ENCODE peak calls at places on chromosomes 11 and 22, in eight cellular contexts. One of them, this sample, is unnamed.
A peak's percentile ranks its signal among the peaks of the same experiment; 100 is the strongest.

GRCh38 chr11:85658180-85658579 is 6.7 kb downstream of the CREBZF start:
- DNase-seq in midbrain: no peak
- DNase-seq in NCI-H774: no peak
- DNase-seq in IMR-90: no peak
- DNase-seq in left cardiac atrium: no peak
- DNase-seq in colonic mucosa: no peak
- DNase-seq in activated CD4-positive, alpha-beta T cell treated with anti-CD3 and anti-CD28 coated beads, Interleukin-2, amount 50 U/mL, for 48 hours: no peak
- DNase-seq in activated T-cell treated with anti-CD3 and anti-CD28 coated beads, Interleukin-2, amount 50 U/mL, for 48 hours: no peak
- DNase-seq in this sample: no peak

GRCh38 chr11:61957028-61957770 is 7.0 kb downstream of the BEST1 start:
- DNase-seq in midbrain: no peak
- DNase-seq in NCI-H774: no peak
- DNase-seq in IMR-90: no peak
- DNase-seq in left cardiac atrium: no peak
- DNase-seq in colonic mucosa: no peak
- DNase-seq in activated CD4-positive, alpha-beta T cell treated with anti-CD3 and anti-CD28 coated beads, Interleukin-2, amount 50 U/mL, for 48 hours: no peak
- DNase-seq in activated T-cell treated with anti-CD3 and anti-CD28 coated beads, Interleukin-2, amount 50 U/mL, for 48 hours: no peak
- DNase-seq in this sample: no peak

GRCh38 chr11:83681045-83681781 is 395.0 kb upstream of the CCDC90B start:
- DNase-seq in midbrain: no peak
- DNase-seq in NCI-H774: peak; percentile 39
- DNase-seq in IMR-90: no peak
- DNase-seq in left cardiac atrium: no peak
- DNase-seq in colonic mucosa: no peak
- DNase-seq in activated CD4-positive, alpha-beta T cell treated with anti-CD3 and anti-CD28 coated beads, Interleukin-2, amount 50 U/mL, for 48 hours: no peak
- DNase-seq in activated T-cell treated with anti-CD3 and anti-CD28 coated beads, Interleukin-2, amount 50 U/mL, for 48 hours: no peak
- DNase-seq in this sample: no peak

GRCh38 chr11:119480375-119481020 is 57.5 kb upstream of the THY1 start:
- DNase-seq in midbrain: no peak
- DNase-seq in NCI-H774: no peak
- DNase-seq in IMR-90: no peak
- DNase-seq in left cardiac atrium: no peak
- DNase-seq in colonic mucosa: no peak
- DNase-seq in activated CD4-positive, alpha-beta T cell treated with anti-CD3 and anti-CD28 coated beads, Interleukin-2, amount 50 U/mL, for 48 hours: no peak
- DNase-seq in activated T-cell treated with anti-CD3 and anti-CD28 coated beads, Interleukin-2, amount 50 U/mL, for 48 hours: no peak
- DNase-seq in this sample: no peak

GRCh38 chr11:61702701-61703312 is 22.6 kb downstream of the DAGLA start:
- DNase-seq in midbrain: no peak
- DNase-seq in NCI-H774: no peak
- DNase-seq in IMR-90: no peak
- DNase-seq in left cardiac atrium: no peak
- DNase-seq in colonic mucosa: no peak
- DNase-seq in activated CD4-positive, alpha-beta T cell treated with anti-CD3 and anti-CD28 coated beads, Interleukin-2, amount 50 U/mL, for 48 hours: no peak
- DNase-seq in activated T-cell treated with anti-CD3 and anti-CD28 coated beads, Interleukin-2, amount 50 U/mL, for 48 hours: no peak
- DNase-seq in this sample: no peak

GRCh38 chr22:45688606-45689080 is 17.0 kb downstream of the ATXN10 start:
- DNase-seq in midbrain: no peak
- DNase-seq in NCI-H774: no peak
- DNase-seq in IMR-90: peak; percentile 90
- DNase-seq in left cardiac atrium: no peak
- DNase-seq in colonic mucosa: no peak
- DNase-seq in activated CD4-positive, alpha-beta T cell treated with anti-CD3 and anti-CD28 coated beads, Interleukin-2, amount 50 U/mL, for 48 hours: no peak
- DNase-seq in activated T-cell treated with anti-CD3 and anti-CD28 coated beads, Interleukin-2, amount 50 U/mL, for 48 hours: no peak
- DNase-seq in this sample: peak; percentile 23

GRCh38 chr11:123425367-123425766 is 4.7 kb upstream of the GRAMD1B start:
- DNase-seq in midbrain: no peak
- DNase-seq in NCI-H774: no peak
- DNase-seq in IMR-90: no peak
- DNase-seq in left cardiac atrium: no peak
- DNase-seq in colonic mucosa: no peak
- DNase-seq in activated CD4-positive, alpha-beta T cell treated with anti-CD3 and anti-CD28 coated beads, Interleukin-2, amount 50 U/mL, for 48 hours: no peak
- DNase-seq in activated T-cell treated with anti-CD3 and anti-CD28 coated beads, Interleukin-2, amount 50 U/mL, for 48 hours: no peak
- DNase-seq in this sample: no peak

GRCh38 chr11:67584205-67584880 is 731 bp downstream of the GSTP1 start:
- DNase-seq in midbrain: peak; percentile 38
- DNase-seq in NCI-H774: no peak
- DNase-seq in IMR-90: peak; percentile 54
- DNase-seq in left cardiac atrium: peak; percentile 79
- DNase-seq in colonic mucosa: peak; percentile 88
- DNase-seq in activated CD4-positive, alpha-beta T cell treated with anti-CD3 and anti-CD28 coated beads, Interleukin-2, amount 50 U/mL, for 48 hours: peak; percentile 44
- DNase-seq in activated T-cell treated with anti-CD3 and anti-CD28 coated beads, Interleukin-2, amount 50 U/mL, for 48 hours: peak; percentile 47
- DNase-seq in this sample: peak; percentile 80

GRCh38 chr11:46471943-46472661 is 80.5 kb upstream of the CHRM4 start:
- DNase-seq in midbrain: no peak
- DNase-seq in NCI-H774: no peak
- DNase-seq in IMR-90: no peak
- DNase-seq in left cardiac atrium: no peak
- DNase-seq in colonic mucosa: no peak
- DNase-seq in activated CD4-positive, alpha-beta T cell treated with anti-CD3 and anti-CD28 coated beads, Interleukin-2, amount 50 U/mL, for 48 hours: no peak
- DNase-seq in activated T-cell treated with anti-CD3 and anti-CD28 coated beads, Interleukin-2, amount 50 U/mL, for 48 hours: no peak
- DNase-seq in this sample: no peak

GRCh38 chr11:113818426-113818825 is 38.8 kb downstream of the CLDN25 start:
- DNase-seq in midbrain: no peak
- DNase-seq in NCI-H774: no peak
- DNase-seq in IMR-90: no peak
- DNase-seq in left cardiac atrium: no peak
- DNase-seq in colonic mucosa: no peak
- DNase-seq in activated CD4-positive, alpha-beta T cell treated with anti-CD3 and anti-CD28 coated beads, Interleukin-2, amount 50 U/mL, for 48 hours: no peak
- DNase-seq in activated T-cell treated with anti-CD3 and anti-CD28 coated beads, Interleukin-2, amount 50 U/mL, for 48 hours: no peak
- DNase-seq in this sample: no peak

GRCh38 chr11:10838906-10839305 is 18.9 kb downstream of the ZBED5 start:
- DNase-seq in midbrain: no peak
- DNase-seq in NCI-H774: no peak
- DNase-seq in IMR-90: no peak
- DNase-seq in left cardiac atrium: no peak
- DNase-seq in colonic mucosa: no peak
- DNase-seq in activated CD4-positive, alpha-beta T cell treated with anti-CD3 and anti-CD28 coated beads, Interleukin-2, amount 50 U/mL, for 48 hours: no peak
- DNase-seq in activated T-cell treated with anti-CD3 and anti-CD28 coated beads, Interleukin-2, amount 50 U/mL, for 48 hours: no peak
- DNase-seq in this sample: peak; percentile 17

GRCh38 chr22:31137721-31138120 is 2.6 kb downstream of the PLA2G3 start:
- DNase-seq in midbrain: no peak
- DNase-seq in NCI-H774: no peak
- DNase-seq in IMR-90: no peak
- DNase-seq in left cardiac atrium: no peak
- DNase-seq in colonic mucosa: no peak
- DNase-seq in activated CD4-positive, alpha-beta T cell treated with anti-CD3 and anti-CD28 coated beads, Interleukin-2, amount 50 U/mL, for 48 hours: no peak
- DNase-seq in activated T-cell treated with anti-CD3 and anti-CD28 coated beads, Interleukin-2, amount 50 U/mL, for 48 hours: no peak
- DNase-seq in this sample: peak; percentile 11

GRCh38 chr22:49369726-49370717 is 457.7 kb downstream of the BRD1 start:
- DNase-seq in midbrain: no peak
- DNase-seq in NCI-H774: no peak
- DNase-seq in IMR-90: no peak
- DNase-seq in left cardiac atrium: no peak
- DNase-seq in colonic mucosa: peak; percentile 11
- DNase-seq in activated CD4-positive, alpha-beta T cell treated with anti-CD3 and anti-CD28 coated beads, Interleukin-2, amount 50 U/mL, for 48 hours: no peak
- DNase-seq in activated T-cell treated with anti-CD3 and anti-CD28 coated beads, Interleukin-2, amount 50 U/mL, for 48 hours: peak; percentile 2
- DNase-seq in this sample: no peak

GRCh38 chr22:32607086-32607485 is 132.5 kb downstream of the FBXO7 start:
- DNase-seq in midbrain: no peak
- DNase-seq in NCI-H774: no peak
- DNase-seq in IMR-90: no peak
- DNase-seq in left cardiac atrium: no peak
- DNase-seq in colonic mucosa: no peak
- DNase-seq in activated CD4-positive, alpha-beta T cell treated with anti-CD3 and anti-CD28 coated beads, Interleukin-2, amount 50 U/mL, for 48 hours: no peak
- DNase-seq in activated T-cell treated with anti-CD3 and anti-CD28 coated beads, Interleukin-2, amount 50 U/mL, for 48 hours: no peak
- DNase-seq in this sample: no peak

GRCh38 chr11:18720811-18721575 is 5.0 kb downstream of the IGSF22 start:
- DNase-seq in midbrain: peak; percentile 62
- DNase-seq in NCI-H774: peak; percentile 72
- DNase-seq in IMR-90: peak; percentile 43
- DNase-seq in left cardiac atrium: peak; percentile 89
- DNase-seq in colonic mucosa: peak; percentile 92
- DNase-seq in activated CD4-positive, alpha-beta T cell treated with anti-CD3 and anti-CD28 coated beads, Interleukin-2, amount 50 U/mL, for 48 hours: peak; percentile 87
- DNase-seq in activated T-cell treated with anti-CD3 and anti-CD28 coated beads, Interleukin-2, amount 50 U/mL, for 48 hours: peak; percentile 89
- DNase-seq in this sample: peak; percentile 89

GRCh38 chr11:128391809-128392208 is 195.5 kb downstream of the ETS1 start:
- DNase-seq in midbrain: no peak
- DNase-seq in NCI-H774: no peak
- DNase-seq in IMR-90: no peak
- DNase-seq in left cardiac atrium: no peak
- DNase-seq in colonic mucosa: no peak
- DNase-seq in activated CD4-positive, alpha-beta T cell treated with anti-CD3 and anti-CD28 coated beads, Interleukin-2, amount 50 U/mL, for 48 hours: no peak
- DNase-seq in activated T-cell treated with anti-CD3 and anti-CD28 coated beads, Interleukin-2, amount 50 U/mL, for 48 hours: no peak
- DNase-seq in this sample: peak; percentile 24

This sample was measured in SK-N-SH.